ENCODE peak calls at places on chromosome 1, in six cellular contexts. L is stimulated activated naive B cell treated with anti-CD40 and anti-IgM and Interleukin-4, amounts not matched to agents 10 μg/mL and 1 μg/mL and 100 μg/mL, for 72 hours; Z is activated T-cell treated with anti-CD3 and anti-CD28 coated beads, Interleukin-2, amount 50 U/mL, for 24 hours; K is NCI-H1092 treated with DMSO at 0.1 percent for 48 hours; D is T-helper 17 cell; T is NCI-H2107. S is an unnamed sample.
A peak's percentile ranks its signal among the peaks of the same experiment; 100 is the strongest.

GRCh38 chr1:65360654-65361053 is 51.3 kb downstream of the DNAJC6 start:
- DNase-seq in L (no peak), Z (no peak), K (no peak), D (no peak), T (no peak), S (no peak)

GRCh38 chr1:184296466-184297243 is 90.2 kb upstream of the C1orf21 start:
- DNase-seq in L (no peak), Z (no peak), K (peak; percentile 52), D (no peak), T (no peak), S (no peak)

GRCh38 chr1:6599141-6599975 is 3.3 kb downstream of the KLHL21 start:
- DNase-seq in L (no peak), Z (peak; percentile 64), K (no peak), D (no peak), T (no peak), S (peak; percentile 61)

GRCh38 chr1:169648187-169648586 is 18.3 kb upstream of the SELP start:
- DNase-seq in L (no peak), Z (no peak), K (no peak), D (no peak), T (no peak), S (no peak)

GRCh38 chr1:156618853-156619581 is at the start of gene HAPLN2:
- DNase-seq in L (no peak), Z (no peak), K (peak; percentile 16), D (no peak), T (no peak), S (peak; percentile 45)

GRCh38 chr1:235617808-235618207 is 31.8 kb downstream of the GNG4 start:
- DNase-seq in L (no peak), Z (no peak), K (no peak), D (no peak), T (no peak), S (no peak)

GRCh38 chr1:228339766-228340685 is 66.6 kb downstream of the TRIM11 start:
- DNase-seq in L (no peak), Z (no peak), K (no peak), D (no peak), T (no peak), S (no peak)

GRCh38 chr1:234842726-234843641 is 233.0 kb upstream of the IRF2BP2 start:
- DNase-seq in L (peak; percentile 92), Z (peak; percentile 84), K (no peak), D (peak; percentile 41), T (no peak), S (peak; percentile 66)

GRCh38 chr1:231606712-231607111 is 19.9 kb upstream of the DISC1 start:
- DNase-seq in L (no peak), Z (no peak), K (no peak), D (no peak), T (no peak), S (no peak)

GRCh38 chr1:39195166-39196111 is 9.1 kb upstream of the MACF1 start:
- DNase-seq in L (no peak), Z (no peak), K (no peak), D (no peak), T (no peak), S (no peak)

S was measured in OCI-LY7.